ENCODE peak calls at places on chromosomes 12 and 14, in ten cellular contexts. R is fibroblast of lung; U is right atrium auricular region; M is small intestine; P is effector memory CD4-positive, alpha-beta T cell; Z is MG63; Y is A549; O is heart left ventricle; S is testis; F is skeletal muscle cell. D is an unnamed sample.

GRCh38 chr12:43805149-43805856 is 814 bp downstream of the TWF1 start:
- DNase-seq in O (no peak), Z (no peak), U (no peak), S (no peak), P (no peak), F (no peak), M (peak), R (peak), Y (peak), D (no peak)

GRCh38 chr14:74867673-74868072 is 8.3 kb downstream of the PROX2 start:
- DNase-seq in Z (no peak), F (no peak), S (no peak), P (peak), M (peak), R (peak), O (no peak), Y (no peak), U (peak), D (no peak)

GRCh38 chr12:71665109-71665476 is 992 bp downstream of the THAP2 start:
- DNase-seq in S (no peak), F (no peak), R (no peak), Y (no peak), P (no peak), U (no peak), M (no peak), O (no peak), Z (no peak), D (no peak)

GRCh38 chr14:65926935-65927700 is 514.6 kb downstream of the FUT8 start:
- DNase-seq in F (no peak), S (no peak), R (no peak), P (no peak), Y (no peak), U (no peak), Z (no peak), M (peak), O (no peak), D (no peak)

GRCh38 chr12:75361408-75361807 is 26.9 kb downstream of the GLIPR1L1 start:
- DNase-seq in M (no peak), U (no peak), O (no peak), R (no peak), Y (no peak), P (no peak), Z (no peak), S (no peak), F (no peak), D (no peak)

GRCh38 chr14:30855345-30856037 is 18.9 kb upstream of the COCH start:
- DNase-seq in M (peak), R (no peak), P (no peak), Y (no peak), U (no peak), F (no peak), S (no peak), O (no peak), Z (no peak), D (no peak)

GRCh38 chr12:74889073-74889472 is 320.6 kb downstream of the KCNC2 start:
- DNase-seq in U (no peak), P (no peak), Z (no peak), F (no peak), O (no peak), M (no peak), R (no peak), S (no peak), Y (no peak), D (no peak)

GRCh38 chr12:40099423-40099853 is 6.4 kb downstream of the SLC2A13 start:
- DNase-seq in P (no peak), Z (no peak), F (no peak), Y (peak), S (no peak), M (peak), U (no peak), R (no peak), O (no peak), D (no peak)

GRCh38 chr12:42017036-42017435 is 127.6 kb downstream of the GXYLT1 start:
- DNase-seq in Y (no peak), O (no peak), U (no peak), M (no peak), R (no peak), F (no peak), S (no peak), Z (no peak), P (no peak), D (no peak)
- H3K4me3 ChIP-seq in Y (no peak), O (no peak), U (no peak), M (no peak), R (no peak), F (no peak), S (no peak), Z (no peak), P (no peak), D (no peak)

GRCh38 chr12:92138144-92138543 is 7.5 kb downstream of the BTG1 start:
- DNase-seq in Y (no peak), S (no peak), U (no peak), Z (no peak), F (no peak), O (no peak), R (no peak), P (no peak), M (no peak), D (no peak)

GRCh38 chr12:92138626-92139025 is 7.0 kb downstream of the BTG1 start:
- DNase-seq in O (no peak), S (no peak), F (no peak), U (no peak), Y (no peak), Z (no peak), P (no peak), M (no peak), R (no peak), D (no peak)

GRCh38 chr12:92140919-92141536 is 4.6 kb downstream of the BTG1 start:
- DNase-seq in Z (no peak), M (peak), P (no peak), O (no peak), Y (no peak), F (no peak), U (no peak), S (no peak), R (no peak), D (no peak)

GRCh38 chr12:92141585-92142244 is 3.9 kb downstream of the BTG1 start:
- DNase-seq in U (no peak), P (no peak), O (no peak), Y (no peak), S (no peak), R (no peak), F (no peak), M (peak), Z (no peak), D (no peak)

GRCh38 chr12:92139634-92140555 is 5.8 kb downstream of the BTG1 start:
- DNase-seq in U (no peak), F (no peak), Z (no peak), O (no peak), P (no peak), R (peak), Y (no peak), M (no peak), S (no peak), D (no peak)
- H3K4me3 ChIP-seq in U (peak), F (peak), Z (peak), O (peak), P (peak), R (peak), Y (peak), M (peak), S (peak), D (peak)

GRCh38 chr14:35401853-35402252 is 2.7 kb downstream of the NFKBIA start:
- DNase-seq in Y (no peak), Z (no peak), S (no peak), M (peak), F (no peak), R (no peak), O (peak), P (no peak), U (no peak), D (no peak)
- H3K4me3 ChIP-seq in Y (peak), Z (no peak), S (peak), M (peak), F (peak), R (peak), O (peak), P (peak), U (peak), D (peak)

GRCh38 chr12:8504351-8504750 is 9.0 kb upstream of the CLEC4D start:
- DNase-seq in U (no peak), F (no peak), Z (no peak), O (no peak), M (no peak), R (no peak), P (no peak), Y (no peak), S (no peak), D (no peak)

GRCh38 chr12:8499616-8500015 is 13.7 kb upstream of the CLEC4D start:
- DNase-seq in M (no peak), R (no peak), P (no peak), Z (no peak), Y (no peak), U (no peak), O (no peak), S (no peak), F (no peak), D (peak)

GRCh38 chr12:8501720-8502119 is 11.6 kb upstream of the CLEC4D start:
- DNase-seq in P (no peak), Z (no peak), R (no peak), M (peak), O (no peak), U (no peak), Y (no peak), S (no peak), F (no peak), D (no peak)
- H3K4me3 ChIP-seq in P (no peak), Z (no peak), R (no peak), M (no peak), O (no peak), U (no peak), Y (no peak), S (no peak), F (no peak), D (no peak)

GRCh38 chr14:36513451-36514277 is 6.4 kb downstream of the NKX2-1 start:
- DNase-seq in U (no peak), P (no peak), M (no peak), S (no peak), O (no peak), Z (no peak), F (no peak), Y (no peak), R (no peak), D (peak)

GRCh38 chr14:36512585-36513003 is 7.4 kb downstream of the NKX2-1 start:
- DNase-seq in Y (no peak), U (no peak), O (no peak), P (no peak), S (no peak), F (no peak), R (no peak), Z (no peak), M (no peak), D (no peak)

GRCh38 chr14:36511981-36512584 is 7.9 kb downstream of the NKX2-1 start:
- DNase-seq in F (no peak), Z (no peak), M (no peak), Y (no peak), U (no peak), S (no peak), R (no peak), P (no peak), O (no peak), D (no peak)

GRCh38 chr14:36514278-36515104 is 5.5 kb downstream of the NKX2-1 start:
- DNase-seq in Y (no peak), P (no peak), R (peak), U (no peak), M (no peak), Z (no peak), F (no peak), O (no peak), S (no peak), D (peak)

GRCh38 chr14:36513012-36513420 is 7.0 kb downstream of the NKX2-1 start:
- DNase-seq in O (no peak), R (no peak), S (no peak), Y (no peak), M (no peak), Z (no peak), P (no peak), U (no peak), F (no peak), D (peak)
- H3K4me3 ChIP-seq in O (no peak), R (no peak), S (no peak), Y (no peak), M (no peak), Z (no peak), P (no peak), U (no peak), F (no peak), D (peak)

GRCh38 chr12:47373554-47374150 is 293.9 kb upstream of the AMIGO2 start:
- DNase-seq in R (no peak), M (no peak), P (no peak), F (no peak), O (no peak), U (no peak), Z (no peak), S (no peak), Y (no peak), D (no peak)

GRCh38 chr12:47376937-47377336 is 297.2 kb upstream of the AMIGO2 start:
- DNase-seq in M (no peak), U (no peak), Y (no peak), S (no peak), Z (no peak), R (peak), O (no peak), F (no peak), P (no peak), D (no peak)

GRCh38 chr12:47378907-47379306 is 299.1 kb upstream of the AMIGO2 start:
- DNase-seq in O (no peak), S (no peak), M (no peak), P (no peak), R (peak), Z (peak), F (no peak), Y (no peak), U (no peak), D (no peak)

GRCh38 chr12:47378222-47378582 is 298.4 kb upstream of the AMIGO2 start:
- DNase-seq in F (no peak), R (no peak), U (no peak), Y (no peak), S (no peak), M (no peak), Z (no peak), P (no peak), O (no peak), D (no peak)

GRCh38 chr12:47377414-47378221 is 297.9 kb upstream of the AMIGO2 start:
- DNase-seq in R (peak), O (peak), U (peak), S (peak), Z (peak), F (peak), P (no peak), Y (peak), M (no peak), D (no peak)
- H3K4me3 ChIP-seq in R (no peak), O (no peak), U (no peak), S (no peak), Z (no peak), F (no peak), P (no peak), Y (no peak), M (no peak), D (no peak)

D was measured in endodermal cell.